ENCODE peak calls at places on chromosomes 5 and 9, in eight cellular contexts. J is kidney; O is fibroblast of the aortic adventitia; A is lower lobe of right lung; U is AG04450; M is CD4-positive, alpha-beta memory T cell; X is pancreas; S is lower leg skin. N is an unnamed sample.
A peak's percentile ranks its signal among the peaks of the same experiment; 100 is the strongest.

GRCh38 chr5:75716715-75717081 is 539 bp downstream of the POC5 start:
- DNase-seq in A (peak; percentile 52), X (no peak), J (no peak), M (no peak), S (no peak), U (no peak), O (no peak), N (peak; percentile 33)

GRCh38 chr5:53971566-53971965 is 338.8 kb downstream of the ARL15 start:
- DNase-seq in X (no peak), A (no peak), U (no peak), J (no peak), S (no peak), O (peak; percentile 72), M (no peak), N (no peak)

GRCh38 chr9:93960971-93961841 is 6.1 kb upstream of the BARX1 start:
- DNase-seq in M (no peak), U (no peak), A (no peak), O (no peak), J (no peak), X (peak; percentile 50), S (no peak), N (no peak)

GRCh38 chr5:94361832-94362754 is 256.3 kb downstream of the KIAA0825 start:
- DNase-seq in S (no peak), O (no peak), M (no peak), U (no peak), A (no peak), J (no peak), X (no peak), N (no peak)

GRCh38 chr9:32550046-32550608 is 2.0 kb upstream of the SMIM27 start:
- DNase-seq in O (peak; percentile 43), U (no peak), A (no peak), J (no peak), S (no peak), M (peak; percentile 15), X (no peak), N (no peak)

GRCh38 chr9:38343037-38343436 is 49.5 kb upstream of the ALDH1B1 start:
- DNase-seq in O (no peak), M (no peak), X (no peak), U (no peak), S (no peak), J (no peak), A (no peak), N (no peak)

GRCh38 chr5:142821733-142822487 is 51.7 kb downstream of the ARHGAP26 start:
- DNase-seq in S (no peak), J (no peak), U (peak; percentile 45), A (no peak), X (no peak), M (no peak), O (peak; percentile 76), N (peak; percentile 15)

GRCh38 chr5:150987746-150988145 is 32.6 kb upstream of the GPX3 start:
- DNase-seq in A (no peak), O (no peak), M (no peak), S (no peak), J (no peak), U (no peak), X (no peak), N (no peak)

GRCh38 chr9:136664799-136665082 is 2.0 kb downstream of the EGFL7 start:
- DNase-seq in A (no peak), S (no peak), J (no peak), M (no peak), X (no peak), U (no peak), O (no peak), N (no peak)

GRCh38 chr5:132250547-132250946 is 6.9 kb upstream of the PDLIM4 start:
- DNase-seq in X (no peak), O (no peak), J (no peak), S (no peak), U (no peak), M (no peak), A (no peak), N (no peak)

GRCh38 chr9:34927061-34927460 is 31.0 kb upstream of the PHF24 start:
- DNase-seq in S (no peak), U (no peak), J (no peak), M (no peak), A (no peak), O (no peak), X (no peak), N (no peak)

GRCh38 chr9:90807006-90807405 is 5.4 kb downstream of the SYK start:
- DNase-seq in S (no peak), J (no peak), O (no peak), X (no peak), A (no peak), M (no peak), U (no peak), N (no peak)
- H3K4me3 ChIP-seq in S (no peak overlapping the region), J (no peak overlapping the region), O (no peak overlapping the region), X (no peak overlapping the region), A (no peak overlapping the region), M (no peak overlapping the region), U (no peak overlapping the region), N (no peak overlapping the region)

GRCh38 chr9:20664501-20664900 is 19.6 kb upstream of the FOCAD start:
- DNase-seq in M (no peak), U (no peak), X (no peak), O (no peak), S (no peak), A (no peak), J (no peak), N (no peak)

GRCh38 chr9:20663133-20663532 is 20.9 kb upstream of the FOCAD start:
- DNase-seq in X (no peak), U (no peak), J (no peak), A (no peak), S (no peak), M (no peak), O (no peak), N (no peak)

GRCh38 chr9:20662156-20662555 is 21.9 kb upstream of the FOCAD start:
- DNase-seq in S (no peak), U (no peak), X (no peak), M (no peak), J (no peak), A (no peak), O (no peak), N (no peak)

GRCh38 chr9:20658677-20659473 is 25.2 kb upstream of the FOCAD start:
- DNase-seq in M (no peak), J (no peak), A (no peak), O (no peak), U (no peak), X (no peak), S (no peak), N (no peak)

DNA sequence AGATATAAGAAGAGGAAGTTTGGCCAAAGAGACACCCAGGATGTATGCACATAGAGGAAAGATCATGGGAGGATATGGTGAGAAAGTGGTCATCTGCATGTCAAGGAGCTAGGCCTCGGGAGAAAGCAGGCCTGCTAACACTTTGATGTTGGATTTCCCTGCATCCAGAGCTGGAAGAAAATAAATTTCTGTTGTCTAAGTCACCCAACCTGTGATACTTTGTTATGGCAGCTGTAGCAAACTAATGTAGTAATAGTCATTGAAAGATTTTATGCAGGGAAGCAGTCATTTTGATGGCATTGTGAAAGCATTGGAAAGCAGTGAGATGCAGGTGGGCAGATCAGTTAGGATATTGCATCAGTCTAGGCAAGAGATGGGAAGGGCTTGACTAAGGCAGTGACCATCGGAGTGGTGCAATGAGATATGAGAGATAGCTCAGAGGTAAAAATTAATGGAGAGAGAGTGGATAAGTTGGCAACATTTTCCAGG is 24.5 kb upstream of the FOCAD start:
- DNase-seq in X (no peak), M (no peak), O (no peak), J (no peak), U (no peak), A (no peak), S (no peak), N (no peak)
- H3K4me3 ChIP-seq in X (no peak overlapping the region), M (no peak overlapping the region), O (no peak overlapping the region), J (peak overlapping the region; percentile 71), U (no peak overlapping the region), A (peak overlapping the region; percentile 61), S (no peak overlapping the region), N (no peak overlapping the region)

GRCh38 chr5:5755888-5756287 is 333.4 kb downstream of the ICE1 start:
- DNase-seq in S (no peak), O (no peak), J (no peak), X (no peak), A (no peak), U (no peak), M (no peak), N (no peak)
- H3K4me3 ChIP-seq in S (no peak overlapping the region), O (no peak overlapping the region), J (no peak overlapping the region), X (no peak overlapping the region), A (no peak overlapping the region), U (no peak overlapping the region), M (no peak overlapping the region), N (no peak overlapping the region)

GRCh38 chr9:121192518-121192917 is 9.2 kb downstream of the RAB14 start:
- DNase-seq in A (no peak), U (no peak), J (no peak), S (no peak), O (no peak), X (no peak), M (no peak), N (no peak)

GRCh38 chr9:121197135-121197534 is 4.5 kb downstream of the RAB14 start:
- DNase-seq in U (no peak), O (no peak), X (no peak), S (no peak), J (no peak), M (no peak), A (no peak), N (no peak)

GRCh38 chr9:121196389-121196788 is 5.3 kb downstream of the RAB14 start:
- DNase-seq in U (no peak), J (no peak), X (no peak), S (no peak), M (no peak), O (no peak), A (no peak), N (no peak)

GRCh38 chr9:121192959-121193645 is 8.6 kb downstream of the RAB14 start:
- DNase-seq in U (no peak), J (no peak), M (no peak), O (no peak), S (no peak), X (no peak), A (no peak), N (no peak)

DNA sequence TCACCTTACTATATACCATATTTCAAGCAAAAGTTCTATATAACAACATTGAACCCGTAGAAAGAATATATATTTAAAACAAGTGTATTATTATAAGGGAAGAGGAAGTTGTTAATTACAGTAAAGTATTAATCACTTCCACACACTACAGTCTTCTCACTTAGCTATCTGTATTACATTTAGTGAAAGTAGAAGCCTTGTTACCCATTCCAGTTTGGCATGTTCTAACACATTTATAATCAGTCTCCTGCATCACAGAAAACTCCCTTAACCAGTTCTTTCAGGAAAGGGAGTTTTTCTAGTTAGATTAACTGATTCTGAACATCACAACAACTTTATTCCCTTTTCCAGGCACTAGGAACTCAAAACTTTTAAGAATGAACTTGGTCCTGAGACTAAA is 6.9 kb downstream of the RAB14 start:
- DNase-seq in S (no peak), J (no peak), M (no peak), X (no peak), U (no peak), O (no peak), A (no peak), N (no peak)
- H3K4me3 ChIP-seq in S (no peak overlapping the region), J (no peak overlapping the region), M (no peak overlapping the region), X (no peak overlapping the region), U (no peak overlapping the region), O (no peak overlapping the region), A (no peak overlapping the region), N (no peak overlapping the region)

GRCh38 chr9:111662851-111663823 is 1.7 kb downstream of the GNG10 start:
- DNase-seq in O (no peak), X (no peak), J (no peak), S (no peak), A (no peak), U (no peak), M (peak; percentile 26), N (no peak)
- H3K4me3 ChIP-seq in O (peak overlapping the region; percentile 89), X (peak overlapping the region; percentile 72), J (peak overlapping the region; percentile 79), S (no peak overlapping the region), A (peak overlapping the region; percentile 74), U (peak overlapping the region; percentile 90), M (no peak overlapping the region), N (no peak overlapping the region)

N was measured in mucosa of descending colon.